ENCODE peak calls at places on chromosomes 12 and 14, in eight cellular contexts. One of them, this sample, is unnamed.

GRCh38 chr12:104751024-104751570 is 207.0 kb downstream of the SLC41A2 start:
- DNase-seq in stimulated activated CD4-positive, alpha-beta T cell treated with anti-CD3 and anti-CD28 coated beads, Interleukin-12 subunit alpha, Interleukin-12 subunit beta, amount 100 ng/mL, for 24 hours: no peak
- DNase-seq in WERI-Rb-1: no peak
- DNase-seq in glutamatergic neuron: no peak
- DNase-seq in T-cell: no peak
- DNase-seq in activated CD4-positive, alpha-beta T cell treated with anti-CD3 and anti-CD28 coated beads, Interleukin-2, amount 50 U/mL, for 1 hour: no peak
- DNase-seq in activated naive CD4-positive, alpha-beta T cell treated with anti-CD3 and anti-CD28 coated beads, Interleukin-2, amount 10 ng/mL, durations not matched to agents 7 days and 5 days: no peak
- DNase-seq in cardiac muscle cell: no peak
- DNase-seq in this sample: no peak

GRCh38 chr14:33014710-33015109 is 76.0 kb downstream of the NPAS3 start:
- DNase-seq in WERI-Rb-1: no peak
- DNase-seq in glutamatergic neuron: no peak
- DNase-seq in activated CD4-positive, alpha-beta T cell treated with anti-CD3 and anti-CD28 coated beads, Interleukin-2, amount 50 U/mL, for 1 hour: no peak
- DNase-seq in activated naive CD4-positive, alpha-beta T cell treated with anti-CD3 and anti-CD28 coated beads, Interleukin-2, amount 10 ng/mL, durations not matched to agents 7 days and 5 days: no peak
- DNase-seq in stimulated activated CD4-positive, alpha-beta T cell treated with anti-CD3 and anti-CD28 coated beads, Interleukin-12 subunit alpha, Interleukin-12 subunit beta, amount 100 ng/mL, for 24 hours: no peak
- DNase-seq in cardiac muscle cell: no peak
- DNase-seq in T-cell: no peak
- DNase-seq in this sample: no peak

GRCh38 chr12:43551971-43552559 is at the start of gene ADAMTS20:
- DNase-seq in stimulated activated CD4-positive, alpha-beta T cell treated with anti-CD3 and anti-CD28 coated beads, Interleukin-12 subunit alpha, Interleukin-12 subunit beta, amount 100 ng/mL, for 24 hours: no peak
- DNase-seq in activated naive CD4-positive, alpha-beta T cell treated with anti-CD3 and anti-CD28 coated beads, Interleukin-2, amount 10 ng/mL, durations not matched to agents 7 days and 5 days: no peak
- DNase-seq in WERI-Rb-1: peak
- DNase-seq in cardiac muscle cell: peak
- DNase-seq in T-cell: no peak
- DNase-seq in activated CD4-positive, alpha-beta T cell treated with anti-CD3 and anti-CD28 coated beads, Interleukin-2, amount 50 U/mL, for 1 hour: no peak
- DNase-seq in glutamatergic neuron: peak
- DNase-seq in this sample: peak

GRCh38 chr12:123062682-123063426 is 82.4 kb downstream of the ARL6IP4 start:
- DNase-seq in T-cell: no peak
- DNase-seq in WERI-Rb-1: no peak
- DNase-seq in glutamatergic neuron: no peak
- DNase-seq in activated naive CD4-positive, alpha-beta T cell treated with anti-CD3 and anti-CD28 coated beads, Interleukin-2, amount 10 ng/mL, durations not matched to agents 7 days and 5 days: no peak
- DNase-seq in cardiac muscle cell: no peak
- DNase-seq in stimulated activated CD4-positive, alpha-beta T cell treated with anti-CD3 and anti-CD28 coated beads, Interleukin-12 subunit alpha, Interleukin-12 subunit beta, amount 100 ng/mL, for 24 hours: no peak
- DNase-seq in activated CD4-positive, alpha-beta T cell treated with anti-CD3 and anti-CD28 coated beads, Interleukin-2, amount 50 U/mL, for 1 hour: no peak
- DNase-seq in this sample: no peak

GRCh38 chr14:21070610-21071224 is 613 bp downstream of the ARHGEF40 start:
- DNase-seq in glutamatergic neuron: peak
- DNase-seq in T-cell: no peak
- DNase-seq in activated CD4-positive, alpha-beta T cell treated with anti-CD3 and anti-CD28 coated beads, Interleukin-2, amount 50 U/mL, for 1 hour: no peak
- DNase-seq in activated naive CD4-positive, alpha-beta T cell treated with anti-CD3 and anti-CD28 coated beads, Interleukin-2, amount 10 ng/mL, durations not matched to agents 7 days and 5 days: no peak
- DNase-seq in cardiac muscle cell: peak
- DNase-seq in stimulated activated CD4-positive, alpha-beta T cell treated with anti-CD3 and anti-CD28 coated beads, Interleukin-12 subunit alpha, Interleukin-12 subunit beta, amount 100 ng/mL, for 24 hours: no peak
- DNase-seq in WERI-Rb-1: peak
- DNase-seq in this sample: peak

GRCh38 chr14:80762829-80763228 is 178.7 kb downstream of the CEP128 start:
- DNase-seq in T-cell: no peak
- DNase-seq in stimulated activated CD4-positive, alpha-beta T cell treated with anti-CD3 and anti-CD28 coated beads, Interleukin-12 subunit alpha, Interleukin-12 subunit beta, amount 100 ng/mL, for 24 hours: no peak
- DNase-seq in glutamatergic neuron: no peak
- DNase-seq in activated naive CD4-positive, alpha-beta T cell treated with anti-CD3 and anti-CD28 coated beads, Interleukin-2, amount 10 ng/mL, durations not matched to agents 7 days and 5 days: no peak
- DNase-seq in cardiac muscle cell: no peak
- DNase-seq in WERI-Rb-1: no peak
- DNase-seq in activated CD4-positive, alpha-beta T cell treated with anti-CD3 and anti-CD28 coated beads, Interleukin-2, amount 50 U/mL, for 1 hour: no peak
- DNase-seq in this sample: no peak

GRCh38 chr14:29637406-29637805 is 290.2 kb downstream of the PRKD1 start:
- DNase-seq in T-cell: no peak
- DNase-seq in activated naive CD4-positive, alpha-beta T cell treated with anti-CD3 and anti-CD28 coated beads, Interleukin-2, amount 10 ng/mL, durations not matched to agents 7 days and 5 days: no peak
- DNase-seq in stimulated activated CD4-positive, alpha-beta T cell treated with anti-CD3 and anti-CD28 coated beads, Interleukin-12 subunit alpha, Interleukin-12 subunit beta, amount 100 ng/mL, for 24 hours: no peak
- DNase-seq in cardiac muscle cell: no peak
- DNase-seq in WERI-Rb-1: no peak
- DNase-seq in activated CD4-positive, alpha-beta T cell treated with anti-CD3 and anti-CD28 coated beads, Interleukin-2, amount 50 U/mL, for 1 hour: no peak
- DNase-seq in glutamatergic neuron: no peak
- DNase-seq in this sample: no peak

GRCh38 chr14:100030441-100031153 is 34.6 kb upstream of the EVL start:
- DNase-seq in cardiac muscle cell: no peak
- DNase-seq in stimulated activated CD4-positive, alpha-beta T cell treated with anti-CD3 and anti-CD28 coated beads, Interleukin-12 subunit alpha, Interleukin-12 subunit beta, amount 100 ng/mL, for 24 hours: no peak
- DNase-seq in WERI-Rb-1: no peak
- DNase-seq in activated CD4-positive, alpha-beta T cell treated with anti-CD3 and anti-CD28 coated beads, Interleukin-2, amount 50 U/mL, for 1 hour: no peak
- DNase-seq in activated naive CD4-positive, alpha-beta T cell treated with anti-CD3 and anti-CD28 coated beads, Interleukin-2, amount 10 ng/mL, durations not matched to agents 7 days and 5 days: no peak
- DNase-seq in glutamatergic neuron: no peak
- DNase-seq in T-cell: no peak
- DNase-seq in this sample: no peak

GRCh38 chr14:102344485-102344884 is 18.2 kb downstream of the CINP start:
- DNase-seq in stimulated activated CD4-positive, alpha-beta T cell treated with anti-CD3 and anti-CD28 coated beads, Interleukin-12 subunit alpha, Interleukin-12 subunit beta, amount 100 ng/mL, for 24 hours: no peak
- DNase-seq in activated CD4-positive, alpha-beta T cell treated with anti-CD3 and anti-CD28 coated beads, Interleukin-2, amount 50 U/mL, for 1 hour: no peak
- DNase-seq in glutamatergic neuron: no peak
- DNase-seq in activated naive CD4-positive, alpha-beta T cell treated with anti-CD3 and anti-CD28 coated beads, Interleukin-2, amount 10 ng/mL, durations not matched to agents 7 days and 5 days: no peak
- DNase-seq in cardiac muscle cell: no peak
- DNase-seq in T-cell: no peak
- DNase-seq in WERI-Rb-1: no peak
- DNase-seq in this sample: no peak

GRCh38 chr14:20428010-20428365 is 8.0 kb downstream of the KLHL33 start:
- DNase-seq in stimulated activated CD4-positive, alpha-beta T cell treated with anti-CD3 and anti-CD28 coated beads, Interleukin-12 subunit alpha, Interleukin-12 subunit beta, amount 100 ng/mL, for 24 hours: no peak
- DNase-seq in cardiac muscle cell: no peak
- DNase-seq in T-cell: no peak
- DNase-seq in activated CD4-positive, alpha-beta T cell treated with anti-CD3 and anti-CD28 coated beads, Interleukin-2, amount 50 U/mL, for 1 hour: no peak
- DNase-seq in activated naive CD4-positive, alpha-beta T cell treated with anti-CD3 and anti-CD28 coated beads, Interleukin-2, amount 10 ng/mL, durations not matched to agents 7 days and 5 days: no peak
- DNase-seq in WERI-Rb-1: no peak
- DNase-seq in glutamatergic neuron: no peak
- DNase-seq in this sample: no peak

GRCh38 chr14:104031384-104031783 is 54.1 kb upstream of the ASPG start:
- DNase-seq in glutamatergic neuron: no peak
- DNase-seq in activated CD4-positive, alpha-beta T cell treated with anti-CD3 and anti-CD28 coated beads, Interleukin-2, amount 50 U/mL, for 1 hour: no peak
- DNase-seq in cardiac muscle cell: no peak
- DNase-seq in WERI-Rb-1: peak
- DNase-seq in stimulated activated CD4-positive, alpha-beta T cell treated with anti-CD3 and anti-CD28 coated beads, Interleukin-12 subunit alpha, Interleukin-12 subunit beta, amount 100 ng/mL, for 24 hours: no peak
- DNase-seq in T-cell: no peak
- DNase-seq in activated naive CD4-positive, alpha-beta T cell treated with anti-CD3 and anti-CD28 coated beads, Interleukin-2, amount 10 ng/mL, durations not matched to agents 7 days and 5 days: no peak
- DNase-seq in this sample: no peak

GRCh38 chr12:105253882-105254513 is 18.0 kb upstream of the APPL2 start:
- DNase-seq in stimulated activated CD4-positive, alpha-beta T cell treated with anti-CD3 and anti-CD28 coated beads, Interleukin-12 subunit alpha, Interleukin-12 subunit beta, amount 100 ng/mL, for 24 hours: no peak
- DNase-seq in WERI-Rb-1: peak
- DNase-seq in activated CD4-positive, alpha-beta T cell treated with anti-CD3 and anti-CD28 coated beads, Interleukin-2, amount 50 U/mL, for 1 hour: no peak
- DNase-seq in T-cell: no peak
- DNase-seq in activated naive CD4-positive, alpha-beta T cell treated with anti-CD3 and anti-CD28 coated beads, Interleukin-2, amount 10 ng/mL, durations not matched to agents 7 days and 5 days: no peak
- DNase-seq in glutamatergic neuron: no peak
- DNase-seq in cardiac muscle cell: no peak
- DNase-seq in this sample: no peak

GRCh38 chr12:18653465-18653864 is 84.3 kb downstream of the PLCZ1 start:
- DNase-seq in stimulated activated CD4-positive, alpha-beta T cell treated with anti-CD3 and anti-CD28 coated beads, Interleukin-12 subunit alpha, Interleukin-12 subunit beta, amount 100 ng/mL, for 24 hours: no peak
- DNase-seq in glutamatergic neuron: no peak
- DNase-seq in activated CD4-positive, alpha-beta T cell treated with anti-CD3 and anti-CD28 coated beads, Interleukin-2, amount 50 U/mL, for 1 hour: no peak
- DNase-seq in activated naive CD4-positive, alpha-beta T cell treated with anti-CD3 and anti-CD28 coated beads, Interleukin-2, amount 10 ng/mL, durations not matched to agents 7 days and 5 days: no peak
- DNase-seq in WERI-Rb-1: no peak
- DNase-seq in cardiac muscle cell: no peak
- DNase-seq in T-cell: no peak
- DNase-seq in this sample: no peak

GRCh38 chr12:123829561-123829960 is 67.5 kb downstream of the DNAH10 start:
- DNase-seq in glutamatergic neuron: no peak
- DNase-seq in stimulated activated CD4-positive, alpha-beta T cell treated with anti-CD3 and anti-CD28 coated beads, Interleukin-12 subunit alpha, Interleukin-12 subunit beta, amount 100 ng/mL, for 24 hours: no peak
- DNase-seq in activated naive CD4-positive, alpha-beta T cell treated with anti-CD3 and anti-CD28 coated beads, Interleukin-2, amount 10 ng/mL, durations not matched to agents 7 days and 5 days: no peak
- DNase-seq in activated CD4-positive, alpha-beta T cell treated with anti-CD3 and anti-CD28 coated beads, Interleukin-2, amount 50 U/mL, for 1 hour: no peak
- DNase-seq in cardiac muscle cell: no peak
- DNase-seq in WERI-Rb-1: no peak
- DNase-seq in T-cell: no peak
- DNase-seq in this sample: no peak

GRCh38 chr14:21902561-21903199 is 229.1 kb upstream of the OR4E1 start:
- DNase-seq in activated CD4-positive, alpha-beta T cell treated with anti-CD3 and anti-CD28 coated beads, Interleukin-2, amount 50 U/mL, for 1 hour: peak
- DNase-seq in stimulated activated CD4-positive, alpha-beta T cell treated with anti-CD3 and anti-CD28 coated beads, Interleukin-12 subunit alpha, Interleukin-12 subunit beta, amount 100 ng/mL, for 24 hours: no peak
- DNase-seq in cardiac muscle cell: no peak
- DNase-seq in T-cell: peak
- DNase-seq in activated naive CD4-positive, alpha-beta T cell treated with anti-CD3 and anti-CD28 coated beads, Interleukin-2, amount 10 ng/mL, durations not matched to agents 7 days and 5 days: peak
- DNase-seq in WERI-Rb-1: no peak
- DNase-seq in glutamatergic neuron: peak
- DNase-seq in this sample: no peak

GRCh38 chr12:108400900-108401480 is 61.9 kb upstream of the CMKLR1 start:
- DNase-seq in glutamatergic neuron: no peak
- DNase-seq in activated CD4-positive, alpha-beta T cell treated with anti-CD3 and anti-CD28 coated beads, Interleukin-2, amount 50 U/mL, for 1 hour: no peak
- DNase-seq in stimulated activated CD4-positive, alpha-beta T cell treated with anti-CD3 and anti-CD28 coated beads, Interleukin-12 subunit alpha, Interleukin-12 subunit beta, amount 100 ng/mL, for 24 hours: no peak
- DNase-seq in WERI-Rb-1: no peak
- DNase-seq in activated naive CD4-positive, alpha-beta T cell treated with anti-CD3 and anti-CD28 coated beads, Interleukin-2, amount 10 ng/mL, durations not matched to agents 7 days and 5 days: no peak
- DNase-seq in T-cell: no peak
- DNase-seq in cardiac muscle cell: no peak
- DNase-seq in this sample: no peak

GRCh38 chr14:93965287-93965821 is 11.0 kb downstream of the ASB2 start:
- DNase-seq in activated naive CD4-positive, alpha-beta T cell treated with anti-CD3 and anti-CD28 coated beads, Interleukin-2, amount 10 ng/mL, durations not matched to agents 7 days and 5 days: no peak
- DNase-seq in stimulated activated CD4-positive, alpha-beta T cell treated with anti-CD3 and anti-CD28 coated beads, Interleukin-12 subunit alpha, Interleukin-12 subunit beta, amount 100 ng/mL, for 24 hours: no peak
- DNase-seq in cardiac muscle cell: no peak
- DNase-seq in T-cell: no peak
- DNase-seq in WERI-Rb-1: no peak
- DNase-seq in glutamatergic neuron: no peak
- DNase-seq in activated CD4-positive, alpha-beta T cell treated with anti-CD3 and anti-CD28 coated beads, Interleukin-2, amount 50 U/mL, for 1 hour: no peak
- DNase-seq in this sample: no peak

This sample was measured in BE2C.